ENCODE peak calls at places on chromosomes 13 and 19, in ten cellular contexts. K, N, D, T, Z, S, B, C, W and G are unnamed samples.

GRCh38 chr19:18053571-18054219 is 33.0 kb downstream of the IL12RB1 start:
- DNase-seq in K (no peak), N (no peak), D (no peak), T (no peak), Z (peak; percentile 49), S (no peak), B (no peak), C (no peak), W (no peak), G (no peak)

GRCh38 chr19:13797870-13798269 is 2.6 kb downstream of the ZSWIM4 start:
- DNase-seq in K (no peak), N (no peak), D (no peak), T (no peak), Z (peak; percentile 68), S (peak; percentile 82), B (no peak), C (no peak), W (peak; percentile 36), G (no peak)

GRCh38 chr19:30752876-30753275 is 380.7 kb downstream of the ZNF536 start:
- DNase-seq in K (no peak), N (no peak), D (no peak), T (no peak), Z (no peak), S (no peak), B (no peak), C (no peak), W (no peak), G (no peak)

GRCh38 chr19:13096968-13097330 is 5.7 kb downstream of the LYL1 start:
- DNase-seq in K (no peak), N (no peak), D (no peak), T (no peak), Z (no peak), S (no peak), B (no peak), C (no peak), W (no peak), G (no peak)

GRCh38 chr19:48419158-48419920 is 25.9 kb downstream of the GRIN2D start:
- DNase-seq in K (no peak), N (peak; percentile 64), D (no peak), T (no peak), Z (no peak), S (no peak), B (peak; percentile 67), C (peak; percentile 60), W (no peak), G (peak; percentile 58)

GRCh38 chr19:32558607-32559228 is 22.3 kb upstream of the PDCD5 start:
- DNase-seq in K (no peak), N (no peak), D (no peak), T (no peak), Z (no peak), S (no peak), B (no peak), C (no peak), W (no peak), G (no peak)

GRCh38 chr19:7988307-7988706 is 17.1 kb downstream of the ELAVL1 start:
- DNase-seq in K (no peak), N (no peak), D (no peak), T (no peak), Z (peak; percentile 51), S (no peak), B (no peak), C (no peak), W (no peak), G (no peak)

GRCh38 chr13:99908129-99908805 is 63.3 kb downstream of the ZIC5 start:
- DNase-seq in K (no peak), N (no peak), D (no peak), T (no peak), Z (peak; percentile 49), S (no peak), B (no peak), C (no peak), W (peak; percentile 82), G (no peak)

GRCh38 chr13:29756506-29756905 is 93.9 kb downstream of the UBL3 start:
- DNase-seq in K (no peak), N (no peak), D (no peak), T (no peak), Z (no peak), S (no peak), B (no peak), C (no peak), W (no peak), G (no peak)

GRCh38 chr13:27288397-27288796 is 17.8 kb downstream of the RASL11A start:
- DNase-seq in K (no peak), N (no peak), D (no peak), T (no peak), Z (no peak), S (no peak), B (no peak), C (no peak), W (no peak), G (no peak)

GRCh38 chr13:40534456-40534855 is 132.0 kb downstream of the FOXO1 start:
- DNase-seq in K (no peak), N (no peak), D (no peak), T (no peak), Z (no peak), S (no peak), B (no peak), C (no peak), W (peak; percentile 74), G (no peak)

GRCh38 chr13:102597029-102598015 is 536 bp downstream of the TPP2 start:
- DNase-seq in K (no peak), N (peak; percentile 9), D (no peak), T (no peak), Z (no peak), S (no peak), B (peak; percentile 25), C (no peak), W (peak; percentile 16), G (peak; percentile 7)

GRCh38 chr13:19927117-19927734 is 31.3 kb upstream of the ZMYM2 start:
- DNase-seq in K (no peak), N (no peak), D (peak; percentile 62), T (no peak), Z (peak; percentile 36), S (no peak), B (no peak), C (no peak), W (no peak), G (peak; percentile 40)

GRCh38 chr13:72025836-72026235 is 158.8 kb upstream of the DACH1 start:
- DNase-seq in K (no peak), N (no peak), D (no peak), T (no peak), Z (no peak), S (no peak), B (no peak), C (no peak), W (no peak), G (no peak)

GRCh38 chr13:44627441-44627840 is 51.3 kb upstream of the TSC22D1 start:
- DNase-seq in K (no peak), N (no peak), D (no peak), T (no peak), Z (no peak), S (no peak), B (no peak), C (no peak), W (no peak), G (no peak)

GRCh38 chr13:97640236-97640635 is 206.3 kb downstream of the RAP2A start:
- DNase-seq in K (no peak), N (no peak), D (no peak), T (no peak), Z (no peak), S (no peak), B (no peak), C (no peak), W (no peak), G (no peak)

GRCh38 chr13:68715651-68716050 is 1392.0 kb upstream of the ATXN8OS start:
- DNase-seq in K (no peak), N (no peak), D (no peak), T (no peak), Z (no peak), S (no peak), B (no peak), C (no peak), W (no peak), G (no peak)

GRCh38 chr13:20870829-20871228 is 31.7 kb downstream of the XPO4 start:
- DNase-seq in K (no peak), N (no peak), D (no peak), T (no peak), Z (no peak), S (no peak), B (no peak), C (no peak), W (no peak), G (no peak)

GRCh38 chr13:26707122-26708006 is 53.2 kb downstream of the GPR12 start:
- DNase-seq in K (no peak), N (peak; percentile 48), D (peak; percentile 27), T (peak; percentile 61), Z (no peak), S (no peak), B (no peak), C (no peak), W (no peak), G (peak; percentile 25)

GRCh38 chr19:57803594-57804325 is 11.0 kb downstream of the ZNF552 start:
- DNase-seq in K (no peak), N (peak; percentile 91), D (peak; percentile 12), T (peak; percentile 73), Z (peak; percentile 53), S (no peak), B (no peak), C (peak; percentile 66), W (no peak), G (no peak)
- H3K36me3 ChIP-seq in K (peaks cover 75% of the 10 kb centered on the region), N (peaks cover 38% of the 10 kb centered on the region), D (peaks cover 13% of the 10 kb centered on the region), T (peaks cover 14% of the 10 kb centered on the region), Z (peaks cover 21% of the 10 kb centered on the region), S (peaks cover 12% of the 10 kb centered on the region), B (no peaks in the 10 kb centered on the region), C (no peaks in the 10 kb centered on the region), W (peaks cover 3% of the 10 kb centered on the region), G (peaks cover 17% of the 10 kb centered on the region)

DNA sequence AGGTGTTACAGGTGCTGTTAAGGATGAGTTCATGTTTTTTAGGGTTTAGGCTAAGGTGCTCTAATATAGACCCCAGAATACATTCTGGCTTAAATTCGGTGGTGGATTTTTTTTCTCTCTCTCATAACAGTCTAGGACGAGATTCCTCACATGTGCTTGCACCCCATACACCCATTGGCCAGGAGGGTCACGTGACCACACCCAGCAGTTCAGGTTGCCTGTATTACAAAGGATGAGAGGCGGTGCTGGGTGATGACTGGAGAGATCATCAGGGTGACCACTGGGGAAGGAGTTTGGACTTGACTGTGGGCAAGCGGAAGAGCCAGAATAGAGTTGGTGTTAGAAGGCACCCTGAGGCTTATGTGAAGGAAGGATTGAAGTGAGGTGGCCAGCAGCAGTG is 27.7 kb downstream of the PPP2R1A start:
- DNase-seq in K (no peak), N (no peak), D (no peak), T (no peak), Z (no peak), S (peak; percentile 48), B (no peak), C (no peak), W (no peak), G (no peak)
- H3K36me3 ChIP-seq in K (peaks cover 100% of the 10 kb centered on the region), N (peaks cover 100% of the 10 kb centered on the region), D (peaks cover 80% of the 10 kb centered on the region), T (peaks cover 97% of the 10 kb centered on the region), Z (peaks cover 85% of the 10 kb centered on the region), S (peaks cover 100% of the 10 kb centered on the region), B (no peaks in the 10 kb centered on the region), C (peaks cover 39% of the 10 kb centered on the region), W (peaks cover 81% of the 10 kb centered on the region), G (peaks cover 99% of the 10 kb centered on the region)

GRCh38 chr13:112229992-112230872 is 145.9 kb upstream of the SPACA7 start:
- DNase-seq in K (no peak), N (no peak), D (no peak), T (no peak), Z (no peak), S (no peak), B (no peak), C (no peak), W (no peak), G (no peak)
- H3K36me3 ChIP-seq in K (no peaks in the 10 kb centered on the region), N (no peaks in the 10 kb centered on the region), D (no peaks in the 10 kb centered on the region), T (no peaks in the 10 kb centered on the region), Z (no peaks in the 10 kb centered on the region), S (no peaks in the 10 kb centered on the region), B (no peaks in the 10 kb centered on the region), C (no peaks in the 10 kb centered on the region), W (no peaks in the 10 kb centered on the region), G (no peaks in the 10 kb centered on the region)

GRCh38 chr19:3656073-3656746 is 29.6 kb upstream of the CACTIN start:
- DNase-seq in K (no peak), N (no peak), D (no peak), T (no peak), Z (no peak), S (no peak), B (no peak), C (no peak), W (no peak), G (no peak)
- H3K36me3 ChIP-seq in K (peaks cover 95% of the 10 kb centered on the region), N (peaks cover 83% of the 10 kb centered on the region), D (peaks cover 2% of the 10 kb centered on the region), T (peaks cover 88% of the 10 kb centered on the region), Z (no peaks in the 10 kb centered on the region), S (peaks cover 76% of the 10 kb centered on the region), B (no peaks in the 10 kb centered on the region), C (no peaks in the 10 kb centered on the region), W (peaks cover 4% of the 10 kb centered on the region), G (peaks cover 15% of the 10 kb centered on the region)